ENCODE peak calls at places on chromosomes 2 and 18, in seven cellular contexts. One of them, this sample, is unnamed. For H3K27me3, the result is how much of the 10 kb centered on the place peaks cover.

GRCh38 chr2:223930002-223930976 is 14.8 kb downstream of the WDFY1 start:
- DNase-seq in neuronal stem cell: no peak
- DNase-seq in H1: no peak
- DNase-seq in mesendoderm: no peak
- DNase-seq in IMR-90: peak
- DNase-seq in H9: peak
- DNase-seq in trophoblast cell: peak
- DNase-seq in this sample: peak

GRCh38 chr2:26976242-26976641 is 5.8 kb downstream of the MAPRE3 start:
- DNase-seq in neuronal stem cell: no peak
- DNase-seq in H1: no peak
- DNase-seq in mesendoderm: no peak
- DNase-seq in IMR-90: peak
- DNase-seq in H9: no peak
- DNase-seq in trophoblast cell: no peak
- DNase-seq in this sample: no peak

GRCh38 chr2:26077291-26077690 is 43.4 kb downstream of the RAB10 start:
- DNase-seq in neuronal stem cell: no peak
- DNase-seq in H1: no peak
- DNase-seq in mesendoderm: no peak
- DNase-seq in IMR-90: no peak
- DNase-seq in H9: no peak
- DNase-seq in trophoblast cell: no peak
- DNase-seq in this sample: no peak

GRCh38 chr2:217433522-217433921 is 569.3 kb downstream of the TNS1 start:
- DNase-seq in neuronal stem cell: no peak
- DNase-seq in H1: no peak
- DNase-seq in mesendoderm: peak
- DNase-seq in IMR-90: peak
- DNase-seq in H9: no peak
- DNase-seq in trophoblast cell: no peak
- DNase-seq in this sample: peak

GRCh38 chr2:12759248-12759647 is 42.5 kb downstream of the TRIB2 start:
- DNase-seq in neuronal stem cell: no peak
- DNase-seq in H1: no peak
- DNase-seq in mesendoderm: no peak
- DNase-seq in IMR-90: peak
- DNase-seq in H9: no peak
- DNase-seq in trophoblast cell: peak
- DNase-seq in this sample: peak

GRCh38 chr18:76909418-76909817 is 87.1 kb downstream of the ZNF236 start:
- DNase-seq in neuronal stem cell: no peak
- DNase-seq in H1: no peak
- DNase-seq in mesendoderm: no peak
- DNase-seq in IMR-90: no peak
- DNase-seq in H9: no peak
- DNase-seq in trophoblast cell: no peak
- DNase-seq in this sample: no peak

GRCh38 chr2:16005389-16005788 is 65.0 kb downstream of the MYCN start:
- DNase-seq in neuronal stem cell: no peak
- DNase-seq in H1: no peak
- DNase-seq in mesendoderm: no peak
- DNase-seq in IMR-90: no peak
- DNase-seq in H9: no peak
- DNase-seq in trophoblast cell: no peak
- DNase-seq in this sample: no peak

GRCh38 chr2:139550341-139550740 is 770.2 kb upstream of the NXPH2 start:
- DNase-seq in neuronal stem cell: no peak
- DNase-seq in H1: no peak
- DNase-seq in mesendoderm: no peak
- DNase-seq in IMR-90: no peak
- DNase-seq in H9: no peak
- DNase-seq in trophoblast cell: no peak
- DNase-seq in this sample: no peak

GRCh38 chr2:66305714-66306113 is 129.2 kb upstream of the MEIS1 start:
- DNase-seq in neuronal stem cell: no peak
- DNase-seq in H1: no peak
- DNase-seq in mesendoderm: peak
- DNase-seq in IMR-90: peak
- DNase-seq in H9: no peak
- DNase-seq in trophoblast cell: no peak
- DNase-seq in this sample: no peak

GRCh38 chr2:218289639-218290315 is 2.5 kb downstream of the TMBIM1 start:
- DNase-seq in neuronal stem cell: no peak
- DNase-seq in H1: no peak
- DNase-seq in mesendoderm: no peak
- DNase-seq in IMR-90: peak
- DNase-seq in H9: no peak
- DNase-seq in trophoblast cell: no peak
- DNase-seq in this sample: peak

GRCh38 chr2:56382466-56382865 is 198.7 kb downstream of the CCDC85A start:
- DNase-seq in neuronal stem cell: no peak
- DNase-seq in H1: no peak
- DNase-seq in mesendoderm: no peak
- DNase-seq in IMR-90: no peak
- DNase-seq in H9: no peak
- DNase-seq in trophoblast cell: no peak
- DNase-seq in this sample: no peak

GRCh38 chr18:80259610-80260009 is 12.3 kb upstream of the PARD6G start:
- DNase-seq in neuronal stem cell: no peak
- DNase-seq in H1: no peak
- DNase-seq in mesendoderm: no peak
- DNase-seq in IMR-90: no peak
- DNase-seq in H9: no peak
- DNase-seq in trophoblast cell: no peak
- DNase-seq in this sample: no peak

GRCh38 chr2:38498039-38498438 is 104.7 kb downstream of the HNRNPLL start:
- DNase-seq in neuronal stem cell: no peak
- DNase-seq in H1: no peak
- DNase-seq in mesendoderm: peak
- DNase-seq in IMR-90: no peak
- DNase-seq in H9: no peak
- DNase-seq in trophoblast cell: no peak
- DNase-seq in this sample: no peak

GRCh38 chr2:145631561-145631960 is 1111.6 kb upstream of the ZEB2 start:
- DNase-seq in neuronal stem cell: no peak
- DNase-seq in H1: no peak
- DNase-seq in mesendoderm: no peak
- DNase-seq in IMR-90: peak
- DNase-seq in H9: no peak
- DNase-seq in trophoblast cell: no peak
- DNase-seq in this sample: no peak

GRCh38 chr2:55567298-55567697 is 47.8 kb downstream of the CFAP36 start:
- DNase-seq in neuronal stem cell: no peak
- DNase-seq in H1: no peak
- DNase-seq in mesendoderm: no peak
- DNase-seq in IMR-90: no peak
- DNase-seq in H9: no peak
- DNase-seq in trophoblast cell: no peak
- DNase-seq in this sample: no peak

GRCh38 chr2:168155680-168156079 is 91.7 kb downstream of the STK39 start:
- DNase-seq in neuronal stem cell: no peak
- DNase-seq in H1: no peak
- DNase-seq in mesendoderm: no peak
- DNase-seq in IMR-90: peak
- DNase-seq in H9: no peak
- DNase-seq in trophoblast cell: peak
- DNase-seq in this sample: no peak

GRCh38 chr18:63273170-63273925 is 46.2 kb downstream of the BCL2 start:
- DNase-seq in neuronal stem cell: no peak
- DNase-seq in H1: no peak
- DNase-seq in mesendoderm: no peak
- DNase-seq in IMR-90: no peak
- DNase-seq in H9: no peak
- DNase-seq in trophoblast cell: no peak
- DNase-seq in this sample: no peak

DNA sequence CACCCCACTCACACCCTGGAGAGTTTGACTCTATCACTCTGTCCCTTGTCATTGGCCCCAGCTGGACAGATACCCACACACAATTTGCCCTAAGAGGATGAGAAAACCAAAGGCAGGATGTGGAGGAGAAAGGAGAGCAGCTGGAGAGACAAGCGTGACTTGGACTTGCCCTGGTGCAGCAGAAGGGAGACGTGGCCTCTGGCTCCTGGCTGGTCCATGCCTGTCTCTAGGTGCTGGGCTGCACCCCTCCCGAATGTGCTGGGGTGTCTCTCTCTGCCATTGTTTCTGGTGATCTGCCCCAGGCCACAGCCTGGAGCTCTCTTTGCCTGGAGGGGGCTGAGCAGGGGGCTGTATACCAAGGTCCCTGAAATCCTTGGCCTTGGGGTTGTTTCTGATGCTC is 88.7 kb upstream of the HDAC4 start:
- DNase-seq in neuronal stem cell: no peak
- DNase-seq in H1: no peak
- DNase-seq in mesendoderm: no peak
- DNase-seq in IMR-90: no peak
- DNase-seq in H9: no peak
- DNase-seq in trophoblast cell: no peak
- DNase-seq in this sample: no peak
- H2BK5ac ChIP-seq in neuronal stem cell: peak
- H2BK5ac ChIP-seq in H1: no peak
- H2BK5ac ChIP-seq in mesendoderm: no peak
- H2BK5ac ChIP-seq in IMR-90: no peak
- H2BK5ac ChIP-seq in H9: no peak
- H2BK5ac ChIP-seq in trophoblast cell: no peak
- H2BK5ac ChIP-seq in this sample: no peak

GRCh38 chr2:88197732-88198131 is 27.6 kb downstream of the THNSL2 start:
- DNase-seq in neuronal stem cell: no peak
- DNase-seq in H1: no peak
- DNase-seq in mesendoderm: no peak
- DNase-seq in IMR-90: no peak
- DNase-seq in H9: no peak
- DNase-seq in trophoblast cell: no peak
- DNase-seq in this sample: no peak

GRCh38 chr2:88198308-88198707 is 28.2 kb downstream of the THNSL2 start:
- DNase-seq in neuronal stem cell: no peak
- DNase-seq in H1: no peak
- DNase-seq in mesendoderm: no peak
- DNase-seq in IMR-90: no peak
- DNase-seq in H9: no peak
- DNase-seq in trophoblast cell: no peak
- DNase-seq in this sample: no peak

GRCh38 chr2:88192613-88193012 is 22.5 kb downstream of the THNSL2 start:
- DNase-seq in neuronal stem cell: no peak
- DNase-seq in H1: no peak
- DNase-seq in mesendoderm: no peak
- DNase-seq in IMR-90: no peak
- DNase-seq in H9: no peak
- DNase-seq in trophoblast cell: no peak
- DNase-seq in this sample: no peak

GRCh38 chr2:88196490-88197087 is 26.4 kb downstream of the THNSL2 start:
- DNase-seq in neuronal stem cell: no peak
- DNase-seq in H1: no peak
- DNase-seq in mesendoderm: no peak
- DNase-seq in IMR-90: no peak
- DNase-seq in H9: no peak
- DNase-seq in trophoblast cell: no peak
- DNase-seq in this sample: no peak

DNA sequence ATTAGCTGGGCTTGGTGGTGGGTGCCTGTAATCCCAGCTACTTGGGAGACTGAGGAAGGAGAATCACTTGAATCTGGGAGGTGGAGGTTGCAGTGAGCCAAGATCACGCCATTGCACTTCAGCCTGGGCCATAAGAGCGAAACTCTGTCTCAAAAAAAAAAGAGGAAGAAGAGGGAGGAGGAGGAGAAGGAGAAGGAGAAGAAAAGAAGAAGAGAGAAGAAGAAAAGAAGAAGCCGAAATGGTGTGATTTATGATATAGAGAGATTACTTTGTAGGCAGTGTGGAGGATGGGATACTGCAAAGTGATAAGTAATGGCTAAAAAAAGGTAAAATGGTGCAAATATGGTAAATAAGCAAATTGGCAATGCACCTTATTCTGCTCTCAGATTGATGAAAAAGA is 25.1 kb downstream of the THNSL2 start:
- DNase-seq in neuronal stem cell: no peak
- DNase-seq in H1: no peak
- DNase-seq in mesendoderm: no peak
- DNase-seq in IMR-90: no peak
- DNase-seq in H9: no peak
- DNase-seq in trophoblast cell: no peak
- DNase-seq in this sample: no peak
- H3K27me3 ChIP-seq in neuronal stem cell: under half
- H3K27me3 ChIP-seq in H1: under half
- H3K27me3 ChIP-seq in mesendoderm: under half
- H3K27me3 ChIP-seq in IMR-90: under half
- H3K27me3 ChIP-seq in H9: under half
- H3K27me3 ChIP-seq in trophoblast cell: under half
- H3K27me3 ChIP-seq in this sample: under half

DNA sequence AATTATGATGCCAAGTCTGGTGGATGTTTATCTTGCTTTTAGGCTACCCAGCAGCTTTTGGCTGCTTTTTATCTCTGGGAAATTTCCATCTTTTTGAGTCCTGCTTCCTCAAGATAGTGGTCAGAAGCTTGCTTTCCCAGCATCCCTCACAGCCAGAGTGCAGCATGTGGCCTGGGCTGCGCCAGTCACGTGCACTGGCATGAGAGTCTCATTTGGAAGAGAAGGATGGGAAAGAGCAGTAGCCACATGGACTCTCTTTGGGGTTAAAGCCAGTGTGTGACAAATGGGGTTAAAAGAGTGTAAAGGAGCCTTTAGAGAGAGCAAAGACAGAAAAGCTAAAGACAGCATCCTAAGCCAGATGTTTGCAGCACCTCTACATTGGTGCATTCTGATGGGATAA is 12.7 kb downstream of the GPR39 start:
- DNase-seq in neuronal stem cell: no peak
- DNase-seq in H1: no peak
- DNase-seq in mesendoderm: no peak
- DNase-seq in IMR-90: no peak
- DNase-seq in H9: no peak
- DNase-seq in trophoblast cell: no peak
- DNase-seq in this sample: no peak
- H2BK5ac ChIP-seq in neuronal stem cell: no peak
- H2BK5ac ChIP-seq in H1: no peak
- H2BK5ac ChIP-seq in mesendoderm: no peak
- H2BK5ac ChIP-seq in IMR-90: no peak
- H2BK5ac ChIP-seq in H9: no peak
- H2BK5ac ChIP-seq in trophoblast cell: no peak
- H2BK5ac ChIP-seq in this sample: no peak

DNA sequence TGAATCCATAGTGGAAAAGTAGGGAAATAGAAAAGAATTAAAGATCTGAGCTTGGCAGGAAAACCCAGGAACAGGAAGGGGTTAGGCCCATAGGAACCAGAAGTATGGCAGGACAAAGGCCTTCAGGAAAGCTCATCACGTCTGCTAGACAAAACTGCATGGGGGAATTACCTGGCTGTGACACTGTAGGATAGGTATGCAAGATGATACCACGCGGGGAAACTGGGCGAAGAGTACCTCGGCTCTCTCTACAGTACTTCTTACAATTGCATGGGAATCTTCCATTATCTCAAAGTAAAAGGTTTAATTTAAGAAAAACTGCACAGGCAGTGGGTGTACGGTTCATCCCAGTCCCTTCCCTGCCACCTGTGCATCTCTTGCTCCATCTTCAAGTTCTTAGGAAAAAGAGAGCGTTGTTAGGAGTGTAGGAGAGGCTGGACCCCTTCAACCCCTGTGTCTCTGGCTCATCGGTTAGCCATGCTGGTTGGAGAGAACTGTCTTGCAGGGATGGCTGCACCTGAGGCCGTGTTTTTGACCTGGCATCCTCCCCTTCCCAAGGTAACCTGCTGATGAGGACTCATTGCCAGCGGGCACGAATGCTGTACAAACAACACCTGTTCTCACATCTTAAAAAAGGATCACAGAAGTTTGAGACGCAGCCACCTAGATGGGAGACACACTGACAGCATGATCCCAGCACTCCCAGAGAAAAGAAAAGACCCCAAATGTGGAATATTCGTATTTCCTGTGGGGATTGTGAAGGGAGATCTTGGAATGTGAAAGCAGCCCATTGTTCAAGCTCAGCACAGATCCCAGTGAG is 120.5 kb upstream of the COPS8 start:
- DNase-seq in neuronal stem cell: no peak
- DNase-seq in H1: no peak
- DNase-seq in mesendoderm: peak
- DNase-seq in IMR-90: no peak
- DNase-seq in H9: no peak
- DNase-seq in trophoblast cell: peak
- DNase-seq in this sample: no peak
- H3K27me3 ChIP-seq in neuronal stem cell: under half
- H3K27me3 ChIP-seq in H1: under half
- H3K27me3 ChIP-seq in mesendoderm: under half
- H3K27me3 ChIP-seq in IMR-90: under half
- H3K27me3 ChIP-seq in H9: under half
- H3K27me3 ChIP-seq in trophoblast cell: under half
- H3K27me3 ChIP-seq in this sample: under half

This sample was measured in mesenchymal stem cell.